ENCODE peak calls at places on chromosomes 4 and X, in four cellular contexts. One of them, this sample, is unnamed.

GRCh38 chrX:36019164-36019563 is 99.6 kb downstream of the CFAP47 start:
- DNase-seq in NB4: no peak
- DNase-seq in cardiac fibroblast: no peak
- DNase-seq in PC-9: no peak
- DNase-seq in this sample: no peak

GRCh38 chrX:29275928-29276327 is 688.7 kb downstream of the IL1RAPL1 start:
- DNase-seq in NB4: no peak
- DNase-seq in cardiac fibroblast: no peak
- DNase-seq in PC-9: no peak
- DNase-seq in this sample: no peak

GRCh38 chr4:8762951-8763735 is 108.5 kb downstream of the HMX1 start:
- DNase-seq in cardiac fibroblast: no peak
- DNase-seq in NB4: no peak
- DNase-seq in PC-9: no peak
- DNase-seq in this sample: no peak

GRCh38 chr4:180285796-180286195 is 1957.4 kb upstream of the TENM3 start:
- DNase-seq in NB4: no peak
- DNase-seq in cardiac fibroblast: no peak
- DNase-seq in PC-9: no peak
- DNase-seq in this sample: no peak

GRCh38 chr4:171644430-171645057 is 168.7 kb upstream of the GALNTL6 start:
- DNase-seq in PC-9: no peak
- DNase-seq in NB4: peak; percentile 1
- DNase-seq in cardiac fibroblast: no peak
- DNase-seq in this sample: no peak

GRCh38 chr4:107682306-107682705 is 37.7 kb downstream of the PAPSS1 start:
- DNase-seq in cardiac fibroblast: no peak
- DNase-seq in PC-9: no peak
- DNase-seq in NB4: no peak
- DNase-seq in this sample: no peak

GRCh38 chr4:21134994-21135393 is 434.7 kb downstream of the PACRGL start:
- DNase-seq in cardiac fibroblast: peak; percentile 15
- DNase-seq in NB4: peak; percentile 33
- DNase-seq in PC-9: no peak
- DNase-seq in this sample: no peak

GRCh38 chr4:125464146-125464545 is 149.4 kb downstream of the FAT4 start:
- DNase-seq in NB4: no peak
- DNase-seq in cardiac fibroblast: no peak
- DNase-seq in PC-9: no peak
- DNase-seq in this sample: no peak

GRCh38 chrX:12701625-12702024 is 89.6 kb upstream of the PRPS2 start:
- DNase-seq in NB4: peak; percentile 56
- DNase-seq in PC-9: peak; percentile 51
- DNase-seq in cardiac fibroblast: peak; percentile 77
- DNase-seq in this sample: no peak

GRCh38 chr4:13529130-13529919 is 15.0 kb downstream of the NKX3-2 start:
- DNase-seq in NB4: peak; percentile 70
- DNase-seq in cardiac fibroblast: no peak
- DNase-seq in PC-9: no peak
- DNase-seq in this sample: no peak

GRCh38 chr4:4762909-4763814 is 96.3 kb upstream of the MSX1 start:
- DNase-seq in NB4: peak; percentile 87
- DNase-seq in cardiac fibroblast: peak; percentile 55
- DNase-seq in PC-9: no peak
- DNase-seq in this sample: no peak

GRCh38 chr4:176964116-176964691 is 171.5 kb upstream of the VEGFC start:
- DNase-seq in PC-9: no peak
- DNase-seq in NB4: peak; percentile 52
- DNase-seq in cardiac fibroblast: no peak
- DNase-seq in this sample: no peak

GRCh38 chrX:20547649-20548051 is 280.9 kb upstream of the RPS6KA3 start:
- DNase-seq in cardiac fibroblast: peak; percentile 54
- DNase-seq in NB4: peak; percentile 35
- DNase-seq in PC-9: no peak
- DNase-seq in this sample: peak; percentile 89

GRCh38 chr4:14906805-14907204 is 95.5 kb upstream of the CPEB2 start:
- DNase-seq in PC-9: no peak
- DNase-seq in cardiac fibroblast: no peak
- DNase-seq in NB4: peak; percentile 77
- DNase-seq in this sample: no peak

GRCh38 chr4:183353557-183353956 is 31.3 kb upstream of the CLDN24 start:
- DNase-seq in NB4: no peak
- DNase-seq in cardiac fibroblast: no peak
- DNase-seq in PC-9: no peak
- DNase-seq in this sample: no peak

GRCh38 chr4:185416955-185417354 is 8.8 kb downstream of the UFSP2 start:
- DNase-seq in PC-9: no peak
- DNase-seq in cardiac fibroblast: no peak
- DNase-seq in NB4: no peak
- DNase-seq in this sample: no peak

GRCh38 chr4:102710986-102711385 is 49.8 kb downstream of the MANBA start:
- DNase-seq in PC-9: no peak
- DNase-seq in NB4: no peak
- DNase-seq in cardiac fibroblast: no peak
- DNase-seq in this sample: no peak

GRCh38 chr4:102717448-102718092 is 43.2 kb downstream of the MANBA start:
- DNase-seq in NB4: no peak
- DNase-seq in PC-9: no peak
- DNase-seq in cardiac fibroblast: no peak
- DNase-seq in this sample: peak; percentile 29

GRCh38 chr4:102713096-102713495 is 47.7 kb downstream of the MANBA start:
- DNase-seq in cardiac fibroblast: peak; percentile 19
- DNase-seq in NB4: no peak
- DNase-seq in PC-9: no peak
- DNase-seq in this sample: no peak

DNA sequence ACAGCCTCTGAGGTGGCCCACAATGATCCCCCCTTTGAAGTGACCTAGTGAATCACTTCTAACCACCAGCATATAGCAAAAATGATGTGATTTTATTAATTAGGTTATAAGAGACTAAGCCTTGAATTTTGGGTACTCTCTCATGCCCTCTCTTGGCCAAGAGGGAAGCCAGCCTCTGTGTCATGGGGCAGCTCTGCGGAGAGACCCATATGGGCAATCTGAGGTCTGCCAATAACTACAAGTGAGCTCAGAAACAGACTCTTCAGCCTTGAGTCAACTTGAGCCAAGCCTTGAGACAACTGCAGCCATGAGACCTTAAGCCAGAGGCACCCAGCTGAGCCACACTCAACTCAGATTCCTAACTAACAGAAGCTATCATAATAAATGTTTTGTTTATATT is 45.7 kb downstream of the MANBA start:
- DNase-seq in NB4: no peak
- DNase-seq in cardiac fibroblast: no peak
- DNase-seq in PC-9: no peak
- DNase-seq in this sample: no peak
- TF ChIP-seq CTCF in NB4: no peak
- TF ChIP-seq CTCF in cardiac fibroblast: no peak
- TF ChIP-seq CTCF in PC-9: no peak
- TF ChIP-seq CTCF in this sample: no peak

GRCh38 chrX:136186023-136186413 is 38.7 kb downstream of the FHL1 start:
- DNase-seq in cardiac fibroblast: no peak
- DNase-seq in PC-9: no peak
- DNase-seq in NB4: no peak
- DNase-seq in this sample: no peak
- H3K4me3 ChIP-seq in cardiac fibroblast: no peak overlapping the region
- H3K4me3 ChIP-seq in PC-9: peak overlapping the region; percentile 19
- H3K4me3 ChIP-seq in NB4: no peak overlapping the region
- H3K4me3 ChIP-seq in this sample: no peak overlapping the region

DNA sequence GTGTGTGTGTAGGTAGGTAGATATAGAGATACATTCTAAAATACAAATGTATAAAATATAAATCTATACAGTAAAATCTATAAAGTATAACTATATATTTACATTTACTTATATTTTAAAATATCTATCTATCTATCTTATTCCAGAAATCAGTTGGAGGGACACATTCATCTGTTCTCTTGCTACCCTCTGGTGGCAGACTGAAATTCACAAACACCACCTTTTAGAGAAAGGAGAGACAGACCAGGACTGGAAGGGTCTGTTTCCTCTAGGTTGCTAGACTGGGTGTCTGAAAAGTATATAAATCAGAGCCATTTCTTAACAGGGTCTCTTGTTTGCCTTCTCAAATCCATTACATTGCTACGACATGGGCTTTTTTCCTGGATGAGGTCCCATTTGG is 343.0 kb downstream of the OPHN1 start:
- DNase-seq in cardiac fibroblast: no peak
- DNase-seq in NB4: no peak
- DNase-seq in PC-9: no peak
- DNase-seq in this sample: no peak
- TF ChIP-seq CTCF in cardiac fibroblast: no peak
- TF ChIP-seq CTCF in NB4: no peak
- TF ChIP-seq CTCF in PC-9: no peak
- TF ChIP-seq CTCF in this sample: peak; percentile 19

DNA sequence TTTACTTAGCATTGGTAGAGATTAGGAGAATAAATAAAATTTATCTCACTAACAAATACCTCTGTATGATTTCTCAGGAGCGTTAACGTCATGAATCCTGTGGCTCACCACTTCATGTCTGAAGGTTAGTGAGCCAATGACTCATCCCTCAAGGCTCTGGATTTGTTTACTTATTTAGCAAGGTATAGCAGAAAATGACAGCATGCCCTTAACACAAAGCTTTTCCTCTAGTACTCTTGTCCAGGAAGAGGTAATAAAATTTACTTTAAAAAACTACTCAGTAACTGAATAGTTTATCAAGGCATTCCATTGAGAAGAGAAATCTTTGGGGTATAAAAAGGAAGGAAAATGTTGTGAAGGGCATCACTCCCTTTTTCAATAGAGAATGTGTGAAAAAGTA is 823.8 kb downstream of the CCSER1 start:
- DNase-seq in NB4: no peak
- DNase-seq in cardiac fibroblast: peak; percentile 27
- DNase-seq in PC-9: peak; percentile 12
- DNase-seq in this sample: peak; percentile 69
- H3K4me3 ChIP-seq in NB4: no peak overlapping the region
- H3K4me3 ChIP-seq in cardiac fibroblast: no peak overlapping the region
- H3K4me3 ChIP-seq in PC-9: no peak overlapping the region
- H3K4me3 ChIP-seq in this sample: no peak overlapping the region

GRCh38 chr4:134126955-134127354 is 74.6 kb downstream of the PABPC4L start:
- DNase-seq in cardiac fibroblast: no peak
- DNase-seq in NB4: no peak
- DNase-seq in PC-9: no peak
- DNase-seq in this sample: no peak

GRCh38 chr4:134132086-134132783 is 69.4 kb downstream of the PABPC4L start:
- DNase-seq in NB4: no peak
- DNase-seq in cardiac fibroblast: no peak
- DNase-seq in PC-9: no peak
- DNase-seq in this sample: no peak
- TF ChIP-seq CTCF in NB4: no peak
- TF ChIP-seq CTCF in cardiac fibroblast: no peak
- TF ChIP-seq CTCF in PC-9: no peak
- TF ChIP-seq CTCF in this sample: no peak

DNA sequence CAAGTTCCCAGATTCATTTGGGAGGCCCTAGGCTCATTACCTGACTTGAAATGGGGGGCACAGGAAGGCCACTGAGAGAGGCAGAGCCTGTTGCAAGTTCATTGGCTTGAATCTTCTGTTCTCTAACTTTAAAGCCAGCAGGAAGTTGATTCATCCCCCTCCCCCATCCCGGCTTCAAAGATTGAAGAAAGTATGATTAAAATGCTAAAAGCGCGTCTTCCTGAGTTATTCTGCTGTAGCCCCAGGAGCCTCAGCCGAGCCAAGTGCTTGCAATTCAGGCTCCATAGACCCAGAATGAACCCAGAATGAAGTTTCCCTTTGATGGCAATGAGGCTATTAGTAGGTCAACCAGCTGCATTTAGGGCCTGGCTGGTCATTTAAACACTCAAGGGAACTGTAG is 14.7 kb downstream of the CHST7 start:
- DNase-seq in cardiac fibroblast: peak; percentile 83
- DNase-seq in PC-9: no peak
- DNase-seq in NB4: peak; percentile 48
- DNase-seq in this sample: no peak
- H3K4me3 ChIP-seq in cardiac fibroblast: no peak overlapping the region
- H3K4me3 ChIP-seq in PC-9: no peak overlapping the region
- H3K4me3 ChIP-seq in NB4: no peak overlapping the region
- H3K4me3 ChIP-seq in this sample: no peak overlapping the region

This sample was measured in retinal pigment epithelial cell.